ENCODE peak calls at places on chromosomes 3 and 15, in six cellular contexts. R is activated B cell treated with CpG ODN at 0.5 μM for 24 hours; G is WTC11; H is heart right ventricle; J is epithelial cell of esophagus; W is CD4-positive, alpha-beta T cell. X is an unnamed sample.

GRCh38 chr3:89079944-89080343 is 27.5 kb upstream of the EPHA3 start:
- DNase-seq in R (no peak), G (no peak), H (no peak), J (no peak), W (no peak), X (no peak)

GRCh38 chr3:138867996-138868395 is 33.3 kb upstream of the PIK3CB start:
- DNase-seq in R (no peak), G (no peak), H (no peak), J (no peak), W (no peak), X (no peak)

GRCh38 chr3:31232049-31233040 is 300.4 kb upstream of the STT3B start:
- DNase-seq in R (no peak), G (no peak), H (peak; percentile 16), J (peak; percentile 13), W (no peak), X (no peak)

GRCh38 chr15:60374628-60375081 is 23.1 kb downstream of the ANXA2 start:
- DNase-seq in R (no peak), G (peak; percentile 30), H (no peak), J (peak; percentile 97), W (no peak), X (peak; percentile 68)

GRCh38 chr15:43868412-43868811 is 41.6 kb downstream of the WDR76 start:
- DNase-seq in R (no peak), G (no peak), H (no peak), J (no peak), W (no peak), X (no peak)

GRCh38 chr3:178517665-178518366 is 18.4 kb upstream of the KCNMB2 start:
- DNase-seq in R (no peak), G (no peak), H (no peak), J (no peak), W (no peak), X (no peak)

GRCh38 chr3:95923496-95924210 is 890.7 kb upstream of the EPHA6 start:
- DNase-seq in R (no peak), G (no peak), H (peak; percentile 78), J (peak; percentile 92), W (no peak), X (no peak)

GRCh38 chr3:104632947-104633346 is 733.8 kb upstream of the ALCAM start:
- DNase-seq in R (no peak), G (no peak), H (no peak), J (peak; percentile 10), W (no peak), X (no peak)

GRCh38 chr3:157073810-157074209 is 86.1 kb downstream of the CCNL1 start:
- DNase-seq in R (no peak), G (no peak), H (no peak), J (no peak), W (no peak), X (no peak)

GRCh38 chr3:142929109-142929508 is 34.4 kb downstream of the PAQR9 start:
- DNase-seq in R (no peak), G (peak; percentile 71), H (peak; percentile 28), J (peak; percentile 83), W (no peak), X (no peak)

GRCh38 chr3:139227827-139228226 is 116.0 kb upstream of the MRPS22 start:
- DNase-seq in R (no peak), G (no peak), H (no peak), J (no peak), W (no peak), X (no peak)

GRCh38 chr3:180403156-180403555 is 198.8 kb upstream of the TTC14 start:
- DNase-seq in R (no peak), G (no peak), H (no peak), J (no peak), W (no peak), X (no peak)

GRCh38 chr15:75620776-75621536 is 4.6 kb downstream of the SNUPN start:
- DNase-seq in R (no peak), G (no peak), H (peak; percentile 84), J (peak; percentile 83), W (no peak), X (no peak)

GRCh38 chr15:101538996-101539395 is 49.5 kb upstream of the PCSK6 start:
- DNase-seq in R (no peak), G (no peak), H (no peak), J (no peak), W (no peak), X (no peak)

GRCh38 chr3:34957707-34958106 is 681.6 kb upstream of the ARPP21 start:
- DNase-seq in R (no peak), G (no peak), H (no peak), J (no peak), W (no peak), X (no peak)

GRCh38 chr15:97995192-97995591 is 34.7 kb downstream of the ARRDC4 start:
- DNase-seq in R (no peak), G (no peak), H (no peak), J (peak; percentile 83), W (no peak), X (no peak)

GRCh38 chr3:36032180-36032895 is 348.0 kb upstream of the STAC start:
- DNase-seq in R (no peak), G (no peak), H (no peak), J (no peak), W (no peak), X (no peak)

GRCh38 chr15:97566957-97567356 is 393.5 kb upstream of the ARRDC4 start:
- DNase-seq in R (no peak), G (no peak), H (peak; percentile 7), J (peak; percentile 9), W (no peak), X (no peak)

GRCh38 chr3:24793896-24794295 is 299.2 kb upstream of the THRB start:
- DNase-seq in R (no peak), G (no peak), H (no peak), J (no peak), W (no peak), X (no peak)

GRCh38 chr3:123695731-123696640 is 111.1 kb upstream of the HACD2 start:
- DNase-seq in R (no peak), G (no peak), H (no peak), J (no peak), W (no peak), X (no peak)

GRCh38 chr3:162122405-162122804 is 625.8 kb downstream of the OTOL1 start:
- DNase-seq in R (no peak), G (no peak), H (no peak), J (peak; percentile 6), W (no peak), X (no peak)

DNA sequence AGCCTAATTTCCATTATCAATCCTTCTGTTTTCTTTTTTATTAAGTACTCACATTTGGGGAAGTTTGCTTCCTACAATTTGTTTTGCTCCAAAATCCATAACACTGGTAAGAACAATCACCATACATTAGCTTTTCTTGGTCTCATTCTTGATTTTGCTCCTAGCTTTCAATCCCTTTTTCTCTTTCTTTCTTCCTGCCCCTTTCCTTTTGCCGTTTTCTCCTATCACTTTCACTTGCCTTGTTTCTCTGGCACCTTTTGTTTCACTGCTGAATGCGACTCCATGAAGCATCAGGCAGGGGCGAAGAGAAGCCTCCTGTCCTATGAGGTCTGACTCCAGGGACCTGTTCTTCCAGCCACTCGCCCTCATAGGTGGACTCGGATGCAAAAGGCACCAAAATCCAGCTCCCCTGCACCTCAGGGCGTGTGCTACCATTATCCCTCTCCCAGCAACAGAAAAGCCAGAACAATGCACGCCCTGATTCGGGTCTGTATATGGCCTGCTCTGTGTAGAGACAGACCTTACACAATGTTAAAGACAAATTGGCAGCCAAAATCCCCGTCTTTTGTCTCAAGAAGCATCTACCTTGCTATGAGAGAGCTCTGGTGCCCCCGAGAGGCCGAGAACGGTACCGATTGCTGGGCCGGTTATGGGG is 462.0 kb upstream of the PPP2R3A start:
- DNase-seq in R (peak; percentile 26), G (peak; percentile 92), H (peak; percentile 47), J (peak; percentile 56), W (no peak), X (peak; percentile 82)
- TF ChIP-seq CTCF in R (no peak), G (no peak), H (peak; percentile 71), J (peak; percentile 64), W (no peak), X (peak; percentile 89)

GRCh38 chr15:48646364-48646763 is 855 bp upstream of the FBN1 start:
- DNase-seq in R (no peak), G (no peak), H (no peak), J (no peak), W (no peak), X (no peak)

GRCh38 chr15:48650931-48651330 is 5.4 kb upstream of the FBN1 start:
- DNase-seq in R (no peak), G (no peak), H (no peak), J (no peak), W (no peak), X (no peak)

GRCh38 chr15:48645558-48646330 is at the start of gene FBN1:
- DNase-seq in R (no peak), G (peak; percentile 79), H (peak; percentile 80), J (peak; percentile 36), W (no peak), X (peak; percentile 80)

GRCh38 chr15:48644827-48645557 is 517 bp downstream of the FBN1 start:
- DNase-seq in R (no peak), G (peak; percentile 66), H (peak; percentile 42), J (peak; percentile 53), W (no peak), X (peak; percentile 79)

DNA sequence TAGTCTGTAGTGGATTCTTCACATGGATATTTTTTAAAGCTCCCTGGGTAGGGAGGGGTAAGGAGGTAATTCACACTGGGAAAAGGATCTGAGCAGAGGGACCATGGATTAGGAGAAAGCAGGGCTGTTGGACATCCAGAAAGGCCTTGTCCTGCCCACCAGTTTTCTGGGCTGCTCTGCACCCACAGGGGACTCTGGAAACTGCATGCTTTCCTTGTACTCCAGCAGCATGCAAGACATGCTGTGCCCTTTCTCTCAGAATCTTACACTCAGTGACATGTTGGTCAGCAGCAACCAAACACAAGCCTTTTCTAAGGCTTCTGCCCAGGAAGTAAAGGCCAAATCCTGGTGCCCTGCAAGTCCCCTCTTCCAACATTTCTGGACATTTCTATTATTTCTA is 2.5 kb upstream of the FBN1 start:
- DNase-seq in R (no peak), G (no peak), H (no peak), J (no peak), W (no peak), X (no peak)
- TF ChIP-seq CTCF in R (no peak), G (no peak), H (peak; percentile 17), J (no peak), W (no peak), X (peak; percentile 40)

DNA sequence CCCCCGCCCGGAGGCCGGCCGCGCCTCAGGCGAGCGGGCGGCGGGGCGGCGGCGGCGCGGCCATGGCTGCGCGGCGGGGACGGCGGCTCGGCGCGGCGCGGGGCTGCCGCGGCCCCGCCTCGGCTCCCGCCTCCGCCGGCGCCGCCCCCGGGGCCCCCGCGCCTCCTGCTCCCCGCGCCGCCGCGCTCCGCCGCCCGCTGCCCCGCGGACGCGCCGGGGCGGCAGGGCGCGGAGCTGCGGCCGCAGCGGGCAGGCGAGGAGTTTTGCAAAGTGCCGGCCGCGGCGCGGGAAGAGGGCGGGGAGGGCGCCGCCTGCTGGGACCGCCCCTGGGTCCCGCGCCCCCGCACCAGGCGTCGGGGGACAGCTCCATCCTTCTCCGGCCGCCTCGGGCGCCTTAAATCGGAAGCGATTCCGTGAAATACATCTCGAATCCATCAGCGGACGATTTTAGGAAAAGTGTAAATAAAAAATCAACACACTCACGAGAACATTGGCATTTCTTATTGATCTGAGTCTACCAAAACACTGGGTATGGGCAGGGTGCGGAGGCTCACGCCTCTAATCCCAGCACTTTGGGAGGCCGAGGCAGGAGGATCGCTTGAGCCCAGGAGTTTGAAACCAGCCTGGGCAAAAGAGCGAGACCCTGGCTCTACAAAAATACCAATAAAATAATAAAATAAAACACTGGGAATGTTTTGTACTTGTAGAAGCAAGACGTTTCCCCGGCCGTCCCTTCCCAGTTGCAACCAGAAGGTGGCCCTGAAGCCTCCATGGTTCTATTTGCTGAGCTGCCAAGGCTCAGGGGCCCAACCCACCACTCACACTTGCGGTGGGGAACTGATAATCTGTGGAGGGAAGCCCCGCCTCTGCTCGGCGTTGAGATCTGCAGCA is 136.9 kb downstream of the NUP210 start:
- DNase-seq in R (peak; percentile 33), G (peak; percentile 69), H (no peak), J (peak; percentile 15), W (no peak), X (no peak)
- TF ChIP-seq CTCF in R (no peak), G (no peak), H (peak; percentile 43), J (no peak), W (no peak), X (peak; percentile 67)

GRCh38 chr3:8847317-8847716 is 77.9 kb upstream of the OXTR start:
- DNase-seq in R (no peak), G (no peak), H (no peak), J (no peak), W (no peak), X (no peak)
- TF ChIP-seq CTCF in R (no peak), G (no peak), H (no peak), J (no peak), W (no peak), X (no peak)